ENCODE peak calls at places on chromosomes 1 and 21, in eight cellular contexts. D is transverse colon, F is HCT116, H is SK-N-SH, B is suprapubic skin, I is stomach, X is H1, Y is breast epithelium. R is an unnamed sample. For H3K9me3, the result is how much of the 10 kb centered on the place peaks cover.

GRCh38 chr1:177384461-177384860 is 213.7 kb downstream of the BRINP2 start:
- DNase-seq in D (no peak), F (no peak), H (no peak), B (no peak), I (no peak), X (no peak), Y (no peak), R (no peak)

GRCh38 chr1:205545001-205545919 is 40.8 kb downstream of the CDK18 start:
- DNase-seq in D (peak), F (no peak), H (no peak), B (peak), I (peak), X (no peak), Y (peak), R (no peak)

GRCh38 chr1:14296795-14297194 is 301.7 kb upstream of the KAZN start:
- DNase-seq in D (no peak), F (no peak), H (no peak), B (no peak), I (no peak), X (no peak), Y (no peak), R (no peak)

GRCh38 chr1:151502859-151503509 is 8.2 kb upstream of the CGN start:
- DNase-seq in D (no peak), F (no peak), H (no peak), B (no peak), I (no peak), X (no peak), Y (no peak), R (no peak)

GRCh38 chr1:93615201-93616150 is 66.2 kb downstream of the BCAR3 start:
- DNase-seq in D (peak), F (no peak), H (no peak), B (no peak), I (no peak), X (no peak), Y (peak), R (no peak)

GRCh38 chr1:25338188-25338981 is at the start of gene TMEM50A:
- DNase-seq in D (peak), F (peak), H (peak), B (peak), I (peak), X (peak), Y (peak), R (peak)

GRCh38 chr1:175536369-175536768 is 207.0 kb downstream of the TNR start:
- DNase-seq in D (no peak), F (no peak), H (no peak), B (no peak), I (no peak), X (no peak), Y (no peak), R (no peak)

GRCh38 chr21:38351961-38352521 is 95.2 kb downstream of the KCNJ15 start:
- DNase-seq in D (no peak), F (no peak), H (no peak), B (peak), I (no peak), X (peak), Y (no peak), R (no peak)

GRCh38 chr1:103256490-103256889 is 148.2 kb upstream of the COL11A1 start:
- DNase-seq in D (no peak), F (no peak), H (no peak), B (no peak), I (no peak), X (no peak), Y (no peak), R (no peak)

GRCh38 chr1:89005286-89006151 is 13.1 kb upstream of the KYAT3 start:
- DNase-seq in D (peak), F (no peak), H (no peak), B (no peak), I (no peak), X (no peak), Y (peak), R (no peak)

GRCh38 chr1:171127481-171127880 is 36.8 kb downstream of the FMO3 start:
- DNase-seq in D (no peak), F (no peak), H (no peak), B (no peak), I (no peak), X (no peak), Y (no peak), R (no peak)

GRCh38 chr1:70685300-70686286 is 274.5 kb downstream of the CTH start:
- DNase-seq in D (peak), F (peak), H (peak), B (no peak), I (peak), X (peak), Y (peak), R (no peak)

GRCh38 chr1:185373813-185374524 is 56.9 kb upstream of the IVNS1ABP start:
- DNase-seq in D (no peak), F (no peak), H (no peak), B (no peak), I (no peak), X (no peak), Y (no peak), R (peak)

GRCh38 chr1:41540886-41541591 is 56.6 kb upstream of the EDN2 start:
- DNase-seq in D (no peak), F (no peak), H (no peak), B (peak), I (peak), X (no peak), Y (no peak), R (peak)

GRCh38 chr1:99599678-99600175 is 46.2 kb upstream of the PALMD start:
- DNase-seq in D (no peak), F (peak), H (no peak), B (no peak), I (no peak), X (no peak), Y (no peak), R (no peak)

GRCh38 chr21:28177008-28177603 is 815.6 kb downstream of the LTN1 start:
- DNase-seq in D (no peak), F (no peak), H (no peak), B (no peak), I (no peak), X (no peak), Y (no peak), R (no peak)

GRCh38 chr1:12031039-12031980 is 12.0 kb downstream of the MIIP start:
- DNase-seq in D (peak), F (no peak), H (peak), B (no peak), I (peak), X (no peak), Y (no peak), R (no peak)

GRCh38 chr21:7953058-7953457 is 2568.3 kb upstream of the TPTE start:
- DNase-seq in D (no peak), F (no peak), H (no peak), B (no peak), I (no peak), X (no peak), Y (no peak), R (no peak)

GRCh38 chr21:7947422-7947821 is 2574.0 kb upstream of the TPTE start:
- DNase-seq in D (no peak), F (no peak), H (no peak), B (no peak), I (no peak), X (no peak), Y (no peak), R (no peak)

GRCh38 chr21:7952648-7953047 is 2568.7 kb upstream of the TPTE start:
- DNase-seq in D (no peak), F (no peak), H (no peak), B (no peak), I (no peak), X (no peak), Y (no peak), R (no peak)

GRCh38 chr21:7957713-7958064 is 2563.7 kb upstream of the TPTE start:
- DNase-seq in D (no peak), F (no peak), H (no peak), B (no peak), I (no peak), X (no peak), Y (no peak), R (no peak)

GRCh38 chr21:7951854-7952519 is 2569.4 kb upstream of the TPTE start:
- DNase-seq in D (no peak), F (no peak), H (no peak), B (no peak), I (no peak), X (no peak), Y (no peak), R (no peak)
- H3K9me3 ChIP-seq in D (under half), F (half or more), H (under half), B (half or more), I (under half), X (half or more), Y (half or more), R (under half)

GRCh38 chr1:22756053-22756730 is 45.6 kb downstream of the EPHB2 start:
- DNase-seq in D (no peak), F (no peak), H (no peak), B (no peak), I (no peak), X (no peak), Y (no peak), R (no peak)

GRCh38 chr1:22763479-22764200 is 53.0 kb downstream of the EPHB2 start:
- DNase-seq in D (no peak), F (no peak), H (no peak), B (no peak), I (no peak), X (no peak), Y (no peak), R (no peak)

GRCh38 chr1:22760453-22760852 is 49.8 kb downstream of the EPHB2 start:
- DNase-seq in D (no peak), F (no peak), H (no peak), B (no peak), I (no peak), X (no peak), Y (no peak), R (no peak)

DNA sequence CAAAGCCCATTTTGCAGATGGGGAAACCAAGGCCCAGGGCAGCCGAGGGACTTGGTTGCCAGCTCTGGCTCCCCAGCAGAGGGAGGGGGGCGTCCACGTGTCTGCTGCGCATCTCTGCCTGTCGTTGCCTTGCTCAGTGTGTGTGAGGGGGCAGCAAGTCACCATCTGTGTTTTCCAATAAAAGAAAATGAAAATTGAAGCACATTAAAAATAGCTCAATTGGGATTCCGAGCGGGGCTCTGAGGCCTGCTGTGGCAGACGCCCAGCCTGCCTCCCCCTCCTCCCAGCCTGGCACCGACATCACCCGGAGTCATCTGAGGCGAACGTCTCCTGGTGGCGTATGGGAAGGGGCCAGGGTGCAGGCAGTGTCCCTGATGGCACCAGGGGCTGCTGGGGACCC is 51.2 kb downstream of the EPHB2 start:
- DNase-seq in D (no peak), F (no peak), H (peak), B (no peak), I (no peak), X (no peak), Y (no peak), R (no peak)
- TF ChIP-seq CTCF in D (no peak), F (no peak), H (no peak), B (no peak), I (no peak), X (no peak), Y (no peak), R (no peak)

GRCh38 chr1:225464851-225465792 is 37.3 kb upstream of the LBR start:
- DNase-seq in D (no peak), F (no peak), H (no peak), B (no peak), I (no peak), X (no peak), Y (peak), R (peak)
- TF ChIP-seq POLR2AphosphoS5 in D (no peak), F (no peak), H (no peak), B (no peak), I (no peak), X (no peak), Y (no peak), R (no peak)

GRCh38 chr1:174308604-174309003 is 139.2 kb upstream of the GPR52 start:
- DNase-seq in D (no peak), F (no peak), H (no peak), B (no peak), I (no peak), X (no peak), Y (no peak), R (no peak)
- H3K9me3 ChIP-seq in D (under half), F (under half), H (under half), B (under half), I (under half), X (under half), Y (under half), R (half or more)

GRCh38 chr1:32334864-32335618 is 992 bp downstream of the MARCKSL1 start:
- DNase-seq in D (peak), F (no peak), H (peak), B (no peak), I (peak), X (no peak), Y (no peak), R (peak)
- TF ChIP-seq CTCF in D (peak), F (peak), H (peak), B (no peak), I (peak), X (peak), Y (peak), R (peak)

DNA sequence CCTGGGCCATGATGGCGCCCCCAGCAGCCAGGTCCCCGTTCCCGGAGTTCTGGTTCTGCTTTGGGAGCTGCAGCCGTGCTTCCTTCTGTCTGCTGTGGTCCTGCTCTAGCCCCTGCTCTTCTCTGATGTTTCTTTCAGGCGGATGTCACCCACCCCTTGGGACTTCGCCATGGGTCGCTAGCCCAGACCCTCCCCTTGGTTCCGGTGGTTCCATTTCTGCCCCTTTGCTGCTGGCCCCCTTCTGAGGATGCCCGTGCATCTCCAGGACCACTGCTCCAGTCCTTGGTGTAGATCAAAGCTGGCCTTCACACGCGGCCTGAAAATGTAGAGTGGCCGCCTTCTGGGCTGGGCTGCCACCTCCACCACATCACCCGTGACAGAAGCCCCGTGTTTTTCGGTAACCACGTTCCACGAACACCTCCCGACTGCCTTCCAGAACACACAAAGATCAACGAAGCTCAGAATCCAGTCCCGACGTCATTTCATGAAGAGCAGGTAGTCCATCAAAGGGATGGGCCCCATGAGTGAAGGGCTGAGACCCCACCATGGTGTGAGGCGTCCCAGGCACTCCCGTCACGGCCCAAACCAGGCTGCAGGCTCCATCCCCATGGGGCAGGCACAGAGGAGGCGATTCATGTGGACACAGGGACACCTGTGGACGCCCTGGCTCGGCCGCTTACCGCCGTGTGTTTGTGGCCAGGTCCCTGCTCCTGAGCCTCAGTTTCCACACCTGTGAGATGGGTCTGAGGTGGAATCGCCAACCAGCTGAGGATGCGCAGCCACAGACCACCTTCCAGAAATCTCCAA is 24.4 kb downstream of the KRTAP10-1 start:
- DNase-seq in D (no peak), F (no peak), H (no peak), B (no peak), I (no peak), X (no peak), Y (no peak), R (no peak)
- TF ChIP-seq POLR2AphosphoS5 in D (no peak), F (no peak), H (no peak), B (no peak), I (no peak), X (no peak), Y (no peak), R (no peak)

GRCh38 chr1:4298333-4298732 is 356.1 kb upstream of the AJAP1 start:
- DNase-seq in D (no peak), F (no peak), H (no peak), B (peak), I (no peak), X (no peak), Y (no peak), R (no peak)
- H3K9me3 ChIP-seq in D (under half), F (under half), H (under half), B (under half), I (under half), X (half or more), Y (under half), R (under half)